ENCODE peak calls at places on chromosomes 2 and 18, in seven cellular contexts. F is H1, U is HCT116, V is K562, A is GM12878, B is HepG2, G is SK-N-SH. H is an unnamed sample.

GRCh38 chr18:3207565-3207964 is 12.2 kb downstream of the MYOM1 start:
- DNase-seq in A (no peak), B (peak; percentile 37), V (no peak), U (peak; percentile 22), F (no peak), G (no peak), H (no peak)

GRCh38 chr2:131042161-131042775 is 51.0 kb downstream of the FAM168B start:
- DNase-seq in A (no peak), U (no peak), B (no peak), G (peak; percentile 42), V (peak; percentile 41), F (no peak), H (no peak)

GRCh38 chr2:240685771-240686371 is 3.2 kb upstream of the AQP12B start:
- DNase-seq in G (peak; percentile 36), B (no peak), F (no peak), A (no peak), V (peak; percentile 24), U (no peak), H (no peak)

GRCh38 chr18:7146067-7146466 is 28.5 kb upstream of the LAMA1 start:
- DNase-seq in B (no peak), G (no peak), U (no peak), A (no peak), F (no peak), V (no peak), H (no peak)

GRCh38 chr18:67068608-67069007 is 447.9 kb downstream of the DSEL start:
- DNase-seq in F (no peak), A (no peak), G (no peak), U (no peak), V (no peak), B (no peak), H (no peak)

GRCh38 chr2:239156516-239157265 is 244.1 kb downstream of the HDAC4 start:
- DNase-seq in U (no peak), A (no peak), F (no peak), B (no peak), V (no peak), G (peak; percentile 43), H (no peak)

GRCh38 chr18:12776821-12777471 is 74.1 kb downstream of the PSMG2 start:
- DNase-seq in A (no peak), V (no peak), U (no peak), B (no peak), G (no peak), F (no peak), H (no peak)

GRCh38 chr2:121355488-121355887 is 70.5 kb upstream of the TFCP2L1 start:
- DNase-seq in B (peak; percentile 59), V (no peak), G (no peak), U (no peak), F (no peak), A (no peak), H (no peak)

GRCh38 chr2:239534581-239535412 is 134.0 kb upstream of the HDAC4 start:
- DNase-seq in F (no peak), G (no peak), U (no peak), V (no peak), B (no peak), A (no peak), H (no peak)

GRCh38 chr2:2750867-2751714 is 420.0 kb upstream of the MYT1L start:
- DNase-seq in B (no peak), G (no peak), A (no peak), V (no peak), U (no peak), F (no peak), H (no peak)

GRCh38 chr2:191617589-191617988 is 60.3 kb upstream of the NABP1 start:
- DNase-seq in V (no peak), F (no peak), U (no peak), A (peak; percentile 76), G (no peak), B (no peak), H (no peak)
- TF ChIP-seq JUND in V (no peak), F (no peak), U (no peak), A (no peak), G (no peak), B (no peak), H (no peak)

DNA sequence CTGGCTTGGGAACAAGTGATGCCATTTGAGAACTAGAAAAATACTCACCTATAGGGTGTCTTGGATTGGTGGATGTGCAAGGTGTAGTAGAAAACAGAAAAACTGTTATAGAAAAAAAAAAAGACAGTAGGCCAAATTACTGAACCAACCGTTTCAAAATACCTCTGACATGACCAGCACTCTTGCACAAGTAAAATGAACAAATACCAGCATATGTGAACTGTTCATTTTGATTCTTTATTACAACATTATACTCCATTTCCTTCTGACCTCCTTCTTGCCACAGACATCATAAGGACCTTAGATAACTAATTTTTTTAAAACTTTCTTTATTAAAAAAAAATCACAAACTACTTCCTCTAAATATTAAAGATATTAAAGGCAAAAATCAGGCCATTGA is 125.5 kb downstream of the ATAD2B start:
- DNase-seq in V (no peak), F (no peak), B (no peak), A (no peak), G (no peak), U (no peak), H (no peak)
- TF ChIP-seq JUND in V (no peak), F (no peak), B (no peak), A (no peak), G (no peak), U (no peak), H (no peak)

GRCh38 chr18:63301458-63301857 is 18.1 kb downstream of the BCL2 start:
- DNase-seq in B (no peak), G (no peak), V (no peak), A (no peak), F (no peak), U (no peak), H (no peak)

GRCh38 chr18:63293930-63294329 is 25.6 kb downstream of the BCL2 start:
- DNase-seq in V (no peak), B (no peak), A (no peak), U (no peak), G (no peak), F (no peak), H (no peak)

GRCh38 chr18:63299837-63300787 is 19.5 kb downstream of the BCL2 start:
- DNase-seq in B (no peak), V (no peak), U (no peak), F (no peak), G (no peak), A (no peak), H (no peak)

GRCh38 chr18:63298393-63299015 is 21.1 kb downstream of the BCL2 start:
- DNase-seq in G (no peak), F (no peak), U (no peak), B (no peak), A (no peak), V (no peak), H (no peak)

DNA sequence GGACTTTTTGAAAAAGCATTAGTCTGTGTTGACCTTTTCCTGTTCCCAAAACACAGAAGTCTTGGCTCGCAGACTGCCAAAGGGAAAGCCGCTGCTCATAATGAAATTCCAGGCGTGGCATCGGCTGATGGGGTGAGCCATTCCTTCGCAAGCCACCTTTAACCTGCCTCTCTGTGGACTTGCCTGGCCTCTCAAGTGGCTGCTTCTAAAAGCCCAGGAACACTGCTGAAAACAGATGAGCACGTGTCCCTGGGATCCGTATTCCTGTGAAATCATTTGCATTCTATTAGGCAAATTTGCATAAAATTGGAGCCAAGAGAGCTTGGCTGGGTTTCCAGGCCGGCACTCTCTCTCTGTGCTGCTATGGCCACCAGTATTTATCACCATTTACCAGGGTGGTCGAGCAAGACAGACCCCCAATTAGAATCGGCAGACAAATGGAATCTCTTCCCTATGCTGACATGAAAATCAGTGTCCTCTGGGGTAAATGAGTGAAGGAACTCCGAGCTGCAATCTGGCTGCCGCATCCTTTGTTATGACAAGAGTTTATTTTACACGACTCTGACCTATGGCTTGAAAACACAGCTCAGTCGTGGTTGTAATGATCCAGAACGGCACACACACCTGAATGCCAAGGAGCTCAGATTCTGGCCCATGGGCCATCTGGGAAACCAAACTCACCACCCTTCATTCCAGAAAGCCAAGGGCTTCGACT is 21.7 kb downstream of the BCL2 start:
- DNase-seq in B (no peak), F (no peak), V (no peak), G (no peak), A (no peak), U (no peak), H (no peak)
- TF ChIP-seq JUND in B (no peak), F (no peak), V (no peak), G (no peak), A (no peak), U (no peak), H (no peak)

DNA sequence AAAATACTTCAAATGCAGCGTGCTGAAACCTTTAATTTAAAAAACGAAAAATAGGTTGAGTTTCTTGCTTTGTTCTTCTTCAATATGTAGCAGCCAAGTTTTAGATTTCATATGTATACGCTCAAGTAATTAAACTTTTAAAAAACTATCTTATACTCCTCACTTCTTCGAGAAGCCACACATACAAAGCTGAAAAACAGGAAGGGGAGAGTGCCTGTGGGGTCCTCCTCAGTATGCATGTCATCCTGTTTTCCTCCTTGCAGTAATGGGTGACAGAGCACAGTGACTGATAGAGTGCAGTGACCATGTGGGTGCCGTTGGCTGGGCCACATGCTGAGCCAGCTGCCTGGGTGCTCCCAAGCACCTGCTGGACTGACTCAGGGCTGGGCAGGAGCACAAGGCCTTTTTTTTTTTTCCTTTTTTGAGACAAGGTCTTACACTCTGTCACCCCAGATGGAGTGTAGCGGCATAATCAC is 33.3 kb downstream of the UXS1 start:
- DNase-seq in B (no peak), V (no peak), U (no peak), G (no peak), F (no peak), A (no peak), H (no peak)
- TF ChIP-seq JUND in B (no peak), V (no peak), U (no peak), G (no peak), F (no peak), A (no peak), H (no peak)